ENCODE peak calls at places on chromosome X, in five cellular contexts. D is SK-N-SH; B is CD4-positive, CD25-positive, alpha-beta regulatory T cell; W is body of pancreas; R is breast epithelium. M is an unnamed sample. For H3K4me1 and H3K27me3, the result is how much of the 10 kb centered on the place peaks cover.

GRCh38 chrX:6228720-6229119 is at the start of gene NLGN4X:
- DNase-seq in D (peak), B (no peak), W (no peak), R (no peak), M (no peak)

GRCh38 chrX:51743179-51743957 is at the start of gene GSPT2:
- DNase-seq in D (peak), B (peak), W (peak), R (peak), M (peak)

GRCh38 chrX:20230406-20230805 is 36.3 kb downstream of the RPS6KA3 start:
- DNase-seq in D (no peak), B (no peak), W (no peak), R (no peak), M (no peak)

GRCh38 chrX:107205770-107206696 is at the start of the genes DNAAF6 and NUP62CL:
- DNase-seq in D (peak), B (peak), W (peak), R (peak), M (peak)

GRCh38 chrX:57227691-57228090 is 58.8 kb upstream of the FAAH2 start:
- DNase-seq in D (no peak), B (no peak), W (no peak), R (no peak), M (no peak)

GRCh38 chrX:2863646-2864045 is 34.9 kb downstream of the GYG2 start:
- DNase-seq in D (no peak), B (no peak), W (no peak), R (no peak), M (no peak)

GRCh38 chrX:319579-320125 is 1.1 kb upstream of the GTPBP6 start:
- DNase-seq in D (no peak), B (no peak), W (peak), R (peak), M (no peak)

GRCh38 chrX:119478504-119478903 is 10.3 kb downstream of the SLC25A5 start:
- DNase-seq in D (no peak), B (no peak), W (no peak), R (no peak), M (no peak)

GRCh38 chrX:148049441-148049840 is 68.3 kb downstream of the FMR1NB start:
- DNase-seq in D (peak), B (peak), W (no peak), R (no peak), M (peak)

GRCh38 chrX:106415276-106415895 is 196.4 kb upstream of the RADX start:
- DNase-seq in D (peak), B (peak), W (peak), R (no peak), M (peak)

GRCh38 chrX:27236681-27237080 is 226.5 kb downstream of the PPP4R3C start:
- DNase-seq in D (no peak), B (no peak), W (no peak), R (no peak), M (no peak)

GRCh38 chrX:6149231-6149870 is 79.3 kb downstream of the NLGN4X start:
- DNase-seq in D (peak), B (no peak), W (no peak), R (no peak), M (no peak)

DNA sequence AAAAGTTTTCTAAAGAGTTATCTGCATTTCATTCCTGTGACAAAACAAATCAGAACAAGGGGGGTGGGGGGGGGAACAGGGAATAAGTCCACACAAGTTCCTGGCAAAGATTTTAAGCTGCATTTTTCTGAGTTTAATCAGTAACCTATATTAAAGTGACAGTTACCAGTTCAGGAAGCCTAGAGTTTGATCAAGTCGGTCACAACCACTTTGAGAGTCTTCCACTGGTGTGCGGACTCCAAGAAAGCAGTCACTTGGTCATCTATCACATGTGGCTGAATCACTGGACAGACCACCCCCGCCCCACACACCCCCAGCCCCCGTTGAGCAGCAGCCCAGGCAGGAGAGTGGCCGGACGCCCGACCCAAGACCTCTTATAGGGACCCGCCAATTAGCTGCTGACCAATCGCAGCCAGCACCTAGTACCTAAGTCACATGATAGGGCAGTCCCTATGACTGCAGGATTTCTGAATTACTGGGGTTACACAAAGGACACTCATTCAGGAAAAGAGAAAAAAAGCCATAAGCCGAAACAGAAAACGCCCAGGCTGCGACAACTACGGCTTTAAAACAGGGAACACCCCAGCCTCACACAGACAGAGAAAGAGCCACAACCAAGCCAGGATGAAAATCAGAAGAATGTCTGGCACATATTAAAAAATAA is 569.4 kb upstream of the DIPK2B start:
- DNase-seq in D (peak), B (no peak), W (peak), R (no peak), M (no peak)
- H3K4me1 ChIP-seq in D (under half), B (under half), W (under half), R (under half), M (under half)

DNA sequence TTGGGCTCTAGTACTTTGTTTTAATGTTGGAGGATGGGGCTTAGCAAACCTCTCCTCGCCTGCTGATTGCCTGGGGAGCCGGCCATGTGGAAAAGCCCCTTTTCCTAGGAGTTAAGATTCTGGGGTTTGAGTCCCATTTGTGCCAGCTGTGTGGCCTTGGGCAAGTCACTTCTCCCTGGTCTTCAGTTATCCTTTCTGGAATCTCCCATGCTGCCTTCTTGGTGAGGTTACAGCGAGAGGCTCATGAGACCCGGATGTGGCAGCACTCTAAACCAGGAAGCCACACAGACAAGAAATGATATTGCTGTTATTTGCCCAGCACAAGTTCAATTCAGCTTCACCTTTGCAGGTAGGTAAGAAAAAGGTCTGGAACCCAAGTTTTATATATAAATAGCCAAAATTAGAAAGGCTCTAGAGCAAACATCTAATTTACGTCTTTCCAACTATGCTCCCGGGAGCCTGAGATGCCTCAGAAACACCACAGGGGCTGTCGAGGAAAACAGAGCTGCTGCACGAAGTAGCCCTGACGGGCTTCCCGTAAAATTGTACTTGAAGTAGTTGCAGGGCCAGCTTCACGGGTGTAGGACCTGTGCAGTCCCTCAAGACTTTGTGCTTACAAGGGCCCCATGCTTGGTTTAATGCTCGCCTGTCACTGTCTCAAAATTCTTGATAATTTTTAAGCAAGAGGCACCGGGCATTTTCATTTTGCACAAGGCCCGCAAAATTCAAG is 8.3 kb upstream of the SASH3 start:
- DNase-seq in D (no peak), B (peak), W (no peak), R (no peak), M (peak)
- H3K27me3 ChIP-seq in D (under half), B (under half), W (under half), R (under half), M (under half)

GRCh38 chrX:108439434-108439883 is at the start of gene COL4A5:
- DNase-seq in D (no peak), B (no peak), W (peak), R (peak), M (no peak)
- H3K27ac ChIP-seq in D (no peak), B (no peak), W (no peak), R (peak), M (no peak)

GRCh38 chrX:70527610-70528009 is 83.0 kb downstream of the DLG3 start:
- DNase-seq in D (no peak), B (no peak), W (no peak), R (no peak), M (no peak)
- H3K4me1 ChIP-seq in D (under half), B (under half), W (half or more), R (under half), M (under half)

GRCh38 chrX:153646620-153647373 is at the start of gene DUSP9:
- DNase-seq in D (peak), B (no peak), W (peak), R (no peak), M (no peak)
- H3K27me3 ChIP-seq in D (half or more), B (under half), W (under half), R (half or more), M (under half)

GRCh38 chrX:72317139-72317538 is 11.4 kb upstream of the CITED1 start:
- DNase-seq in D (no peak), B (no peak), W (no peak), R (no peak), M (no peak)

GRCh38 chrX:72313757-72314156 is 8.0 kb upstream of the CITED1 start:
- DNase-seq in D (no peak), B (no peak), W (no peak), R (no peak), M (no peak)

GRCh38 chrX:72314242-72314641 is 8.5 kb upstream of the CITED1 start:
- DNase-seq in D (no peak), B (no peak), W (no peak), R (no peak), M (no peak)

GRCh38 chrX:72316408-72317079 is 10.8 kb upstream of the CITED1 start:
- DNase-seq in D (no peak), B (no peak), W (no peak), R (no peak), M (no peak)

DNA sequence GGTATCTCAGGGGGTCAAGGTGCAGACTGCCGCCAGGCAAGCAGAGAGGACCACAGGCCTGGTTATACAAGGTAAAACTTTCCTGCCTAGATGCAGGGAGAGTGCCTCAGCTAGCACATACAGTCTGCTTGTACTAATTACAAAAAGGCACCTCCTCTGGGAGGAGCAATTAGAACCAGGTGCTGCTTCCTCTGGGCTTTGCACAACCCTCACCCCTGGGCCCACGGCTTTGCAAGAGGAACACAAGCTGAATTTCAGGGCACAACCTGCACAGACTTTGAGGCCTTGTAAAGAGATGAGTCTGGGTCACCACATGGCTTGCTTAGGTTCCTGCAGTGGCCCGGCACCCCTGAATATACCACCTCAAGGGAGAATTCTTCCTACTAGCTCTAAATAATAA is 9.2 kb upstream of the CITED1 start:
- DNase-seq in D (no peak), B (no peak), W (no peak), R (no peak), M (no peak)
- H3K27ac ChIP-seq in D (no peak), B (no peak), W (no peak), R (no peak), M (no peak)

DNA sequence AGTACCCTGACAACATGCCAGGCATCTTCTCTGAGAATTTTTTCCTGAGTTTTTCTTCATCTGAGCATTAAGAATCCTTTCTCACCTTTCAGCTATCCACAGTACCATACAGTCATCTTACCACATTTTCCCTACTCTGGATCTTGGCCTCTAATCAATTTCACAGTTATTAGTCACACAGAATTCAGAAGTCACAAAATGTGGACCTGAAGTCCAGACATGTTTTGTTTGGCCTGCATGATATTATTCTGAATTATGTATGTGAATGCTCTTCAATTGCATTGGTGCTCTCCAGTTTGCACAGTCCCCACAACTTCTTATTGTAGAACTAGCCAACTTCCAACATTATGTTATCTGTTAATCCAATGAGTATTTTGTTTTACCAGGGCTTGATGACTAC is 102.3 kb upstream of the GRIA3 start:
- DNase-seq in D (no peak), B (no peak), W (no peak), R (no peak), M (no peak)
- H3K4me1 ChIP-seq in D (under half), B (under half), W (under half), R (under half), M (under half)

GRCh38 chrX:18970465-18970864 is 13.4 kb downstream of the PHKA2 start:
- DNase-seq in D (no peak), B (no peak), W (no peak), R (no peak), M (no peak)

GRCh38 chrX:18974993-18975392 is 8.9 kb downstream of the PHKA2 start:
- DNase-seq in D (no peak), B (no peak), W (no peak), R (no peak), M (no peak)

GRCh38 chrX:18966624-18967023 is 17.3 kb downstream of the PHKA2 start:
- DNase-seq in D (no peak), B (no peak), W (no peak), R (no peak), M (no peak)

GRCh38 chrX:18973527-18974192 is 10.3 kb downstream of the PHKA2 start:
- DNase-seq in D (no peak), B (no peak), W (peak), R (no peak), M (no peak)

GRCh38 chrX:18971506-18971905 is 12.4 kb downstream of the PHKA2 start:
- DNase-seq in D (no peak), B (no peak), W (no peak), R (no peak), M (no peak)
- H3K27me3 ChIP-seq in D (under half), B (under half), W (under half), R (under half), M (under half)

GRCh38 chrX:1466971-1467561 is 14.4 kb upstream of the ASMTL start:
- DNase-seq in D (no peak), B (no peak), W (no peak), R (no peak), M (peak)
- H3K27ac ChIP-seq in D (no peak), B (peak), W (no peak), R (no peak), M (peak)

M was measured in naive thymus-derived CD4-positive, alpha-beta T cell.